ENCODE peak calls at places on chromosome 7, in four cellular contexts. E is epithelial cell of esophagus; F is activated CD4-positive, alpha-beta T cell treated with anti-CD3 and anti-CD28 coated beads, Interleukin-2, amount 50 U/mL, for 1 hour; J is activated T-helper 1 cell treated with Interleukin-2 at 50 U/mL for 16 hours. U is an unnamed sample.

GRCh38 chr7:126937196-126937595 is 315.5 kb downstream of the GRM8 start:
- DNase-seq in F (no peak), E (peak), J (no peak), U (no peak)

GRCh38 chr7:72335561-72336381 is 76.4 kb downstream of the CALN1 start:
- DNase-seq in F (no peak), E (no peak), J (no peak), U (no peak)

GRCh38 chr7:101243786-101244384 is 996 bp downstream of the FIS1 start:
- DNase-seq in F (no peak), J (no peak), E (no peak), U (no peak)

GRCh38 chr7:79141252-79141651 is 312.2 kb downstream of the MAGI2 start:
- DNase-seq in E (no peak), F (no peak), J (no peak), U (no peak)

GRCh38 chr7:45256775-45257174 is 99.2 kb downstream of the RAMP3 start:
- DNase-seq in E (no peak), J (no peak), F (no peak), U (no peak)

GRCh38 chr7:11818281-11818680 is 13.7 kb downstream of the THSD7A start:
- DNase-seq in E (no peak), J (no peak), F (no peak), U (no peak)

GRCh38 chr7:90216080-90216674 is 4.6 kb downstream of the STEAP2 start:
- DNase-seq in F (no peak), E (no peak), J (no peak), U (no peak)

GRCh38 chr7:74240482-74240881 is 13.7 kb downstream of the RFC2 start:
- DNase-seq in J (no peak), F (no peak), E (no peak), U (no peak)

GRCh38 chr7:3283130-3283704 is 17.8 kb upstream of the SDK1 start:
- DNase-seq in E (peak), F (no peak), J (no peak), U (no peak)

GRCh38 chr7:16268821-16269768 is 152.2 kb downstream of the CRPPA start:
- DNase-seq in F (no peak), J (no peak), E (peak), U (peak)

GRCh38 chr7:102393467-102393866 is 2.7 kb upstream of the PRKRIP1 start:
- DNase-seq in F (no peak), J (no peak), E (no peak), U (no peak)

GRCh38 chr7:105413887-105414437 is 25.2 kb upstream of the SRPK2 start:
- DNase-seq in E (no peak), F (no peak), J (no peak), U (no peak)

GRCh38 chr7:22350466-22351328 is 6.3 kb downstream of the RAPGEF5 start:
- DNase-seq in E (peak), F (no peak), J (no peak), U (no peak)

GRCh38 chr7:81715984-81716588 is 53.8 kb downstream of the HGF start:
- DNase-seq in J (no peak), F (no peak), E (peak), U (no peak)

GRCh38 chr7:138089080-138089901 is 13.0 kb downstream of the AKR1D1 start:
- DNase-seq in F (no peak), J (no peak), E (peak), U (no peak)

GRCh38 chr7:155731375-155731774 is 80.9 kb downstream of the SHH start:
- DNase-seq in E (peak), F (no peak), J (no peak), U (no peak)

GRCh38 chr7:7017707-7018265 is 164.6 kb upstream of the C1GALT1 start:
- DNase-seq in E (no peak), J (no peak), F (no peak), U (no peak)

GRCh38 chr7:70738080-70738479 is 393.9 kb upstream of the GALNT17 start:
- DNase-seq in F (no peak), J (no peak), E (peak), U (no peak)

GRCh38 chr7:35593896-35594295 is 101.0 kb downstream of the HERPUD2 start:
- DNase-seq in J (no peak), E (no peak), F (no peak), U (no peak)

GRCh38 chr7:30260246-30260768 is 24.1 kb upstream of the ZNRF2 start:
- DNase-seq in F (no peak), E (no peak), J (no peak), U (no peak)